ENCODE peak calls at places on chromosomes 7 and 10, in nine cellular contexts. N is ovary, D is endothelial cell of umbilical vein, M is IMR-90, R is sigmoid colon, K is gastrocnemius medialis, P is body of pancreas, W is prostate gland, B is heart left ventricle. C is an unnamed sample. For H3K27me3, the result is how much of the 10 kb centered on the place peaks cover.

GRCh38 chr7:65931685-65932084 is 50.3 kb downstream of the GUSB start:
- DNase-seq in R (no peak), W (no peak), N (no peak), D (no peak), K (no peak), B (no peak), P (no peak), M (no peak), C (no peak)

GRCh38 chr7:40516376-40516775 is 381.6 kb downstream of the SUGCT start:
- DNase-seq in M (peak), W (no peak), B (no peak), N (no peak), D (no peak), P (no peak), R (no peak), K (no peak), C (no peak)

GRCh38 chr7:2821842-2822507 is 22.1 kb downstream of the GNA12 start:
- DNase-seq in N (no peak), P (no peak), B (no peak), M (peak), K (no peak), W (no peak), R (peak), D (no peak), C (no peak)

GRCh38 chr10:88525371-88526079 is 57.6 kb downstream of the RNLS start:
- DNase-seq in B (no peak), W (peak), M (peak), R (no peak), D (peak), K (peak), N (no peak), P (peak), C (peak)

GRCh38 chr10:117136391-117136975 is 1.6 kb downstream of the VAX1 start:
- DNase-seq in M (no peak), B (no peak), P (no peak), R (no peak), W (no peak), K (no peak), N (no peak), D (no peak), C (no peak)

GRCh38 chr10:62528441-62528840 is 154.3 kb downstream of the ZNF365 start:
- DNase-seq in D (no peak), P (no peak), R (no peak), B (no peak), K (no peak), W (no peak), N (no peak), M (no peak), C (no peak)

GRCh38 chr7:918118-918425 is 36.4 kb downstream of the ADAP1 start:
- DNase-seq in D (no peak), R (peak), P (no peak), W (no peak), B (no peak), K (no peak), M (no peak), N (no peak), C (no peak)

GRCh38 chr7:39727614-39728013 is 104.2 kb downstream of the RALA start:
- DNase-seq in R (no peak), N (no peak), W (no peak), K (no peak), P (no peak), D (no peak), B (no peak), M (no peak), C (no peak)

GRCh38 chr7:24123061-24123460 is 160.9 kb upstream of the NPY start:
- DNase-seq in R (no peak), B (no peak), N (no peak), D (no peak), M (no peak), W (no peak), P (no peak), K (no peak), C (no peak)

GRCh38 chr10:120873741-120874140 is 22.6 kb downstream of the WDR11 start:
- DNase-seq in D (no peak), B (no peak), N (no peak), M (no peak), R (no peak), P (no peak), W (no peak), K (no peak), C (no peak)

GRCh38 chr7:40584667-40585433 is 450.0 kb downstream of the SUGCT start:
- DNase-seq in P (no peak), W (no peak), N (no peak), K (no peak), D (peak), B (no peak), M (peak), R (no peak), C (no peak)

GRCh38 chr10:71840177-71840711 is 10.8 kb downstream of the PSAP start:
- DNase-seq in B (peak), N (peak), M (peak), K (peak), R (peak), P (peak), W (peak), D (peak), C (peak)

GRCh38 chr10:13496164-13496563 is 32.6 kb downstream of the BEND7 start:
- DNase-seq in R (no peak), M (no peak), P (no peak), B (no peak), K (no peak), D (no peak), N (no peak), W (no peak), C (no peak)

GRCh38 chr10:116272497-116273221 is at the start of gene GFRA1:
- DNase-seq in W (no peak), R (peak), P (peak), K (no peak), B (no peak), N (peak), D (no peak), M (peak), C (no peak)

GRCh38 chr7:24411226-24411625 is 127.2 kb downstream of the NPY start:
- DNase-seq in W (no peak), K (no peak), B (no peak), M (no peak), P (no peak), R (no peak), N (no peak), D (no peak), C (no peak)

GRCh38 chr10:19832624-19833507 is 16.6 kb downstream of the PLXDC2 start:
- DNase-seq in P (no peak), W (peak), R (no peak), D (no peak), M (no peak), K (no peak), B (no peak), N (no peak), C (peak)

GRCh38 chr7:54336800-54337199 is 205.4 kb upstream of the VSTM2A start:
- DNase-seq in R (no peak), K (no peak), M (no peak), N (no peak), W (no peak), P (no peak), D (no peak), B (no peak), C (no peak)

GRCh38 chr10:32253300-32253699 is 93.7 kb downstream of the EPC1 start:
- DNase-seq in P (no peak), M (no peak), W (no peak), D (no peak), K (no peak), B (no peak), R (no peak), N (no peak), C (no peak)

GRCh38 chr10:71015674-71016073 is 127.3 kb upstream of the PCBD1 start:
- DNase-seq in K (no peak), M (no peak), P (no peak), D (peak), B (no peak), N (no peak), R (no peak), W (no peak), C (no peak)

GRCh38 chr7:3065724-3066143 is 22.1 kb upstream of the CARD11 start:
- DNase-seq in D (no peak), M (peak), B (no peak), K (no peak), P (peak), R (no peak), N (no peak), W (peak), C (no peak)

GRCh38 chr10:124724279-124725027 is 19.7 kb downstream of the FAM53B start:
- DNase-seq in D (no peak), M (no peak), N (peak), P (no peak), R (peak), K (peak), W (no peak), B (no peak), C (peak)

GRCh38 chr7:35760082-35760770 is 40.6 kb upstream of the SEPTIN7 start:
- DNase-seq in P (no peak), B (no peak), K (no peak), R (no peak), D (no peak), W (no peak), N (no peak), M (peak), C (no peak)

GRCh38 chr7:151408839-151409554 is 841 bp downstream of the WDR86 start:
- DNase-seq in R (peak), N (no peak), D (no peak), B (no peak), K (no peak), M (no peak), P (no peak), W (no peak), C (peak)

DNA sequence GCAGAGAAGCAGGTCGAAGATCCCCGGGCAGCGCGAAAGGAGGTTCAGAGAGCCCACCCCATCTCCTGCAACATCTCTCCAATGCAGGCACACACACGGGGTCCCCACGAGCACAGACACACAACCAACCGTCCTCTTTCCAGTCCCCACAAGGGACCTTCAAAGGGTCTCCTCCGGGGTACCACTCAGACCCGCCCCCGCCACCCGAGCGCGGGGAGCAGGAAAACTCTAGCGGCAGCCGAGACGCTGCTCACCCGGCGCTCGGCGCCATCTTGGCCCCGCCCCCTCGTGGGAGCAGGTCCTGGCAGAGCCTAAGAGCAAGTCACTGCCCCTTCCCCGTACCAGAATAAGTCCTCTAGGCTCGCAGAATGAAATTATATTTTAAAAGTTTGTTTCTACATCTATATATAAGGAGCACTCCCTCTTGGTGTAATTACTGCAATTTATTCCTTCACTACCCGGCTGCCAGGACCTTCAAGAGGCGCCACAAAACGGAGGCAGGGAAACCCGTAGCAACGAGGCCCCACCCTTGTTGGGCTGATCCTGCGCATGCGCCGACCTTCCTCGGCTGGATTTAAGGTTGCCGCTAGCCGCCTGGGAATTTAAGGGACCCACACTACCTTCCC is at the start of the genes CNPY4 and TAF6:
- DNase-seq in K (peak), B (peak), M (peak), D (peak), R (peak), N (peak), W (peak), P (peak), C (peak)
- TF ChIP-seq POLR2A in K (peak), B (no peak), M (no peak), D (peak), R (peak), N (peak), W (peak), P (peak), C (peak)

GRCh38 chr7:155384751-155385150 is 73.2 kb upstream of the EN2 start:
- DNase-seq in R (no peak), W (no peak), K (no peak), N (no peak), M (no peak), B (no peak), P (no peak), D (no peak), C (no peak)

GRCh38 chr7:155381852-155382801 is 75.8 kb upstream of the EN2 start:
- DNase-seq in W (no peak), K (no peak), D (no peak), M (no peak), N (no peak), B (no peak), R (no peak), P (no peak), C (no peak)

GRCh38 chr7:155380986-155381851 is 76.7 kb upstream of the EN2 start:
- DNase-seq in B (no peak), M (no peak), D (no peak), W (no peak), N (no peak), R (no peak), K (no peak), P (no peak), C (no peak)

GRCh38 chr7:155383756-155384491 is 74.0 kb upstream of the EN2 start:
- DNase-seq in B (no peak), W (no peak), P (no peak), D (no peak), N (no peak), M (no peak), K (no peak), R (no peak), C (no peak)

DNA sequence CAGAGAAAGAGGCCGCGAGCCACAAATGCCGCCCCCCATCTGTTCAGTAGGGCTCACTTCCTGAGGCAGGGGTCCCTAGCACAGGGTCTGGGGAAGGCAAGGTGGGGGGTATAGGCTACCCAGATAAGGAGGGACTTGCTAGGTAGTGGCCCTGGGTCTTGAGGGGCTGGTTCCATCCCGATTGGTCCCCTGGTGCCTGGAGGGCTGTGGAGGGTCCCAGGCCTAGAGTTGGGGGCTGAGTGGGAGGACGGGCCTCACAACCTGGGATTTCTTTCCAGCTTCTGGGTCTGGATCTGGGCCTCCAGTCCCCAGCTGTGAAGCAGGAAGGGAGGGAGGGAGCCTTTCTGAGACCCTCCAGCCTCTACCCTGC is 75.1 kb upstream of the EN2 start:
- DNase-seq in D (no peak), B (no peak), R (no peak), P (no peak), N (no peak), W (no peak), K (no peak), M (no peak), C (no peak)
- H3K27me3 ChIP-seq in D (half or more), B (half or more), R (half or more), P (under half), N (under half), W (under half), K (half or more), M (half or more), C (half or more)

GRCh38 chr10:75401569-75402485 is at the start of gene ZNF503:
- DNase-seq in N (peak), P (peak), B (peak), W (peak), D (peak), K (peak), R (peak), M (peak), C (peak)
- TF ChIP-seq POLR2A in N (peak), P (peak), B (peak), W (peak), D (peak), K (peak), R (peak), M (peak), C (peak)

GRCh38 chr10:97961979-97962378 is 68.4 kb downstream of the CRTAC1 start:
- DNase-seq in K (no peak), W (no peak), N (no peak), D (no peak), M (no peak), P (peak), R (no peak), B (no peak), C (peak)
- H3K27me3 ChIP-seq in K (under half), W (under half), N (under half), D (under half), M (under half), P (under half), R (under half), B (under half), C (under half)

GRCh38 chr10:24953350-24954074 is 1.1 kb upstream of the PRTFDC1 start:
- DNase-seq in B (no peak), K (no peak), D (no peak), R (no peak), W (no peak), M (peak), P (no peak), N (no peak), C (no peak)

GRCh38 chr10:24951201-24952145 is 933 bp downstream of the PRTFDC1 start:
- DNase-seq in M (no peak), P (peak), D (peak), N (peak), K (no peak), W (no peak), B (peak), R (no peak), C (peak)

GRCh38 chr10:24952701-24953349 is 419 bp upstream of the PRTFDC1 start:
- DNase-seq in M (peak), W (peak), K (no peak), D (peak), P (peak), N (peak), B (peak), R (peak), C (peak)

GRCh38 chr10:24950439-24950838 is 2.0 kb downstream of the PRTFDC1 start:
- DNase-seq in M (no peak), N (no peak), D (no peak), B (no peak), K (no peak), W (no peak), P (no peak), R (no peak), C (no peak)

DNA sequence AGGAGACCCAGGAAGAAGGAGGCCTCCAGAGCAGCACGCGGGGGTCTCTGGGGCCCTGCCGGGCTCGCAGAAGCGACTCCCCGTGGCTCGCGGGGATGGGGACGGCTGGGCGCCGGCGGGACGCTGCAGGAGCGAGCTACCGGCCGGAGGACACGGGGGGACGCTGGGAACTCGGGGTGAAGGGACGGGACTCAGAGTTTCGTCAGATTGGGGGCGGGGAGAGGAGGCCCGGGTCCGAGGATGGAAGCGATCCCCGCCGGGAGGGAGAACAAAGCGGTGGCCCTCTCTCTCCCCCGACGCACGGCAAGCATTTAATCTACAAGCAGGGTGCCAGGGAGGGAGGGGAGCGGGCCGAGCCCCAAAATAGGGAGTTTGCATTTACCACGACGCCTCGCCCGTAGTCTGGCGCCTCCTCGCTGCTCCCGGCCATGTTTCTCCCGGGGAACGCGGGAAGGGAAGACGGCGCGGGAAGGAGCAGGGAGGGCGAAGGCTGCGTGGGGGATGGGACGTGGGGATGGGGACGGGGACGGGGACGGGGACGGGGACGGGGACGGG is at the start of gene PRTFDC1:
- DNase-seq in N (peak), P (peak), M (no peak), K (no peak), R (peak), D (peak), B (peak), W (peak), C (peak)
- TF ChIP-seq POLR2A in N (no peak), P (no peak), M (no peak), K (no peak), R (no peak), D (no peak), B (no peak), W (no peak), C (no peak)

GRCh38 chr10:51147644-51148399 is 73.5 kb downstream of the PRKG1 start:
- DNase-seq in R (no peak), P (no peak), K (no peak), N (no peak), B (no peak), M (no peak), W (no peak), D (no peak), C (no peak)

GRCh38 chr10:51141015-51141414 is 66.7 kb downstream of the PRKG1 start:
- DNase-seq in B (no peak), P (no peak), D (no peak), K (no peak), R (no peak), N (no peak), W (no peak), M (no peak), C (no peak)

GRCh38 chr10:51144161-51144781 is 70.0 kb downstream of the PRKG1 start:
- DNase-seq in K (no peak), B (no peak), M (no peak), W (no peak), P (no peak), D (no peak), R (no peak), N (no peak), C (no peak)

GRCh38 chr10:51145388-51145787 is 71.1 kb downstream of the PRKG1 start:
- DNase-seq in B (no peak), P (no peak), W (no peak), D (no peak), K (no peak), R (no peak), M (no peak), N (no peak), C (no peak)
- H3K27me3 ChIP-seq in B (under half), P (under half), W (under half), D (under half), K (under half), R (under half), M (under half), N (under half), C (under half)

GRCh38 chr10:22341190-22341935 is 3.9 kb upstream of the SPAG6 start:
- DNase-seq in R (no peak), M (peak), K (no peak), B (no peak), N (no peak), W (no peak), P (peak), D (peak), C (peak)
- TF ChIP-seq POLR2A in R (no peak), M (no peak), K (no peak), B (no peak), N (no peak), W (no peak), P (no peak), D (no peak), C (no peak)

GRCh38 chr10:49395741-49396665 is at the start of gene DRGX:
- DNase-seq in W (no peak), N (no peak), M (no peak), P (no peak), D (no peak), B (no peak), R (no peak), K (no peak), C (no peak)
- H3K27me3 ChIP-seq in W (under half), N (under half), M (half or more), P (under half), D (half or more), B (half or more), R (half or more), K (half or more), C (under half)